ENCODE peak calls at places on chromosomes 16 and 17, in five cellular contexts. A, M, F, P and C are unnamed samples.

GRCh38 chr17:81385320-81386111 is 9.7 kb upstream of the BAHCC1 start:
- DNase-seq in A (no peak), M (no peak), F (no peak), P (no peak), C (no peak)

GRCh38 chr16:46690281-46691178 is 1.1 kb downstream of the ORC6 start:
- DNase-seq in A (no peak), M (no peak), F (no peak), P (peak), C (no peak)

GRCh38 chr17:77724876-77725615 is 233.5 kb upstream of the TNRC6C start:
- DNase-seq in A (no peak), M (no peak), F (no peak), P (no peak), C (peak)

GRCh38 chr16:84072014-84072413 is 29.4 kb upstream of the SLC38A8 start:
- DNase-seq in A (no peak), M (no peak), F (no peak), P (no peak), C (no peak)

GRCh38 chr16:6106061-6106460 is 1008.5 kb upstream of the EEF2KMT start:
- DNase-seq in A (no peak), M (no peak), F (no peak), P (no peak), C (no peak)

GRCh38 chr16:69329369-69330285 is 761 bp downstream of the PDF start:
- DNase-seq in A (no peak), M (no peak), F (peak), P (peak), C (no peak)

GRCh38 chr17:63275318-63275967 is 170.7 kb downstream of the CYB561 start:
- DNase-seq in A (no peak), M (no peak), F (peak), P (peak), C (no peak)

GRCh38 chr16:31351937-31352315 is 3.0 kb upstream of the ITGAX start:
- DNase-seq in A (no peak), M (no peak), F (peak), P (no peak), C (no peak)

GRCh38 chr16:84404324-84404723 is 36.0 kb downstream of the ATP2C2 start:
- DNase-seq in A (no peak), M (no peak), F (no peak), P (no peak), C (no peak)

DNA sequence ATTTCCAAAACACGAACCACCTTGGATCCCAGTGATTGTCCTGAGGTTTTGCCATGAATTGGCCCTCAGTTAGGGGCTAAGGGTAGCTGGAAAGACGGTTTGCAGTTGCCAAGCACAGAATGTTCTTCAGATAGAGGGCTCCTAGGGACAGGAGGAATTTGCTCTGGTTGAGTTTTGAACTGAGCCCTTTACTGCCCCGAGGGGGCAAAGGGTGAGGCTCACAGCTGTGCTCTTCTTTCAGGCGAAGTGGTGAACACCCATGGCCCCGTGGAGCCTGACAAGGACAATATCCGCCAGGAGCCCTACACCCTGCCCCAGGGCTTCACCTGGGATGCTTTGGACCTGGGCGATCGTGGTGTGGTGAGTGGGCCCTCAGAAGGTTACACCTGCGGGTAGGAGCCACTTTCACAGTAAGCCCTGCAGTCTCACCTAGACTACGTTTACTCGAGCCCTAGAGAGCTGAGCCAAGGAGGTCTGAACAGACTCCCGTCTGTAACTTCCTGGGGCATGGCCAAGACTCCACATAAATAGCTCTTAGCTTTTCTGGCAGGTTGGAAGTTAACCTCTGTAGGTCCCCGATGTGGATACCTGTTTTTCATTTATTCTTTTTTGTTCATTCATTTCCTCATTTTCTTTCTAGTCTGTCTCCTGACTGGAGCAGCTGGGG is 32.5 kb downstream of the NMT1 start:
- DNase-seq in A (no peak), M (no peak), F (peak), P (no peak), C (no peak)
- H2BK5ac ChIP-seq in A (no peak), M (no peak), F (no peak), P (peak), C (no peak)

DNA sequence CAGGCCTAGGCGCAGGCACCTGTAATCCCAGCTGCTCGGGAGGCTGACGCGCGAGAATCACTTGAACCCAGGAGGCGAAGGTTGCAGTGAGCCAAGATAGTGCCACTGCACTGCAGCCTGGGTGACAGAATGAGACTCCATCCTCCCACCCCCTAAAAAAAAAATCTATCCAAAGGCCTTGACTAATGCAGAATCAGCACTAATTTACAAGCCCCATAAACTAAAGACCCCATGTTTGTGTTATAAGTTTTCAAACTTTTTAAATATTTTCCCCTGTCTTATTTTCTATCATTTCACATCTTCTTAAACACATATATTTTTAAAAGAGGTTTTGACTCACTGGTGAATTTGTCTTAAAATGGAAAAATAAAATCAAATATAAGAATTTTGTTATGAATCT is 713.1 kb downstream of the WWOX start:
- DNase-seq in A (no peak), M (no peak), F (no peak), P (no peak), C (no peak)
- H2BK12ac ChIP-seq in A (no peak), M (no peak), F (no peak), P (no peak), C (no peak)

GRCh38 chr16:1378804-1379053 is 27.0 kb downstream of the GNPTG start:
- DNase-seq in A (no peak), M (no peak), F (no peak), P (no peak), C (no peak)

GRCh38 chr16:1379054-1379862 is 27.5 kb downstream of the GNPTG start:
- DNase-seq in A (peak), M (no peak), F (peak), P (peak), C (no peak)

GRCh38 chr16:1379863-1380174 is 28.1 kb downstream of the GNPTG start:
- DNase-seq in A (no peak), M (no peak), F (peak), P (no peak), C (peak)

GRCh38 chr16:1377406-1378010 is 25.8 kb downstream of the GNPTG start:
- DNase-seq in A (no peak), M (no peak), F (no peak), P (no peak), C (no peak)

DNA sequence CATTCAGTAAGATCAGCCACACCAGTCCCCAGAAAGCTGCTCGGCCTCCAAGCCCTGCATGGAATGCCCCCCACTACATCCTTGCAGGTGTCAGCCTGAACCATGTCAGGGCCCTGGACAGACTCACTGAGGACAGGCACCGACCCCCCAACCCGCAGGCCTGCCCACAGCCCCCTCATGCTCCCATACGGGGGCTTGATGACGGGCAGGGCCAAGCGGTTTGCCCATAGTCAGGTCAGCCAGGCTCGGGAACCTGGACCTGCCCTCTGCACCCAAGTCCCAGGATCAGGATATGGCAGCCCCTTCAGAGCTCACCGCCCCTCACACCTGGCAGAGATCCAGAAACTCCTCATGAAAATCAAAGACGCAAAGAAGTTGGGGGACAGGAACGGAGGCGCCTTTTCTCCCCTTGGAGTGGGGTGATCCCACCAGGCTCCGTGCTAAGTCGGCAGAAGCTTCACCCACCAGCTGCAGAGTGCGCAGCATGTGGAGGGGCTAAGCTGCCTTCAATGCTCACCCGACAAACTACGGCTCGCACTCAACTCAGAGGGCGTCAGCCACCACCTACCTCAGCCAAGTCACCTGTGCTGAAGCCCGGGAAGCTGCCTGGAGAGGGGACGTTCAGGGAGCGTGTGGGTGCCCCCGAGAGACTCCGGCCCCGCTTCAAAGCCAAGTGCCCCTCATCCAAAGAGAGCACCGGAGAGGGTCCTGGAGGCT is 26.5 kb downstream of the GNPTG start:
- DNase-seq in A (no peak), M (no peak), F (no peak), P (no peak), C (no peak)
- H4K8ac ChIP-seq in A (no peak), M (peak), F (peak), P (peak), C (no peak)

GRCh38 chr17:80294210-80294609 is 33.6 kb downstream of the RNF213 start:
- DNase-seq in A (no peak), M (no peak), F (peak), P (no peak), C (no peak)

GRCh38 chr17:80291691-80292487 is 31.2 kb downstream of the RNF213 start:
- DNase-seq in A (no peak), M (no peak), F (no peak), P (no peak), C (no peak)

GRCh38 chr17:80291260-80291659 is 30.6 kb downstream of the RNF213 start:
- DNase-seq in A (no peak), M (no peak), F (peak), P (no peak), C (no peak)

GRCh38 chr17:80294653-80295052 is 34.0 kb downstream of the RNF213 start:
- DNase-seq in A (no peak), M (no peak), F (no peak), P (no peak), C (no peak)

GRCh38 chr17:80292557-80292956 is 31.9 kb downstream of the RNF213 start:
- DNase-seq in A (no peak), M (no peak), F (no peak), P (peak), C (no peak)
- H2BK5ac ChIP-seq in A (no peak), M (no peak), F (no peak), P (no peak), C (no peak)

DNA sequence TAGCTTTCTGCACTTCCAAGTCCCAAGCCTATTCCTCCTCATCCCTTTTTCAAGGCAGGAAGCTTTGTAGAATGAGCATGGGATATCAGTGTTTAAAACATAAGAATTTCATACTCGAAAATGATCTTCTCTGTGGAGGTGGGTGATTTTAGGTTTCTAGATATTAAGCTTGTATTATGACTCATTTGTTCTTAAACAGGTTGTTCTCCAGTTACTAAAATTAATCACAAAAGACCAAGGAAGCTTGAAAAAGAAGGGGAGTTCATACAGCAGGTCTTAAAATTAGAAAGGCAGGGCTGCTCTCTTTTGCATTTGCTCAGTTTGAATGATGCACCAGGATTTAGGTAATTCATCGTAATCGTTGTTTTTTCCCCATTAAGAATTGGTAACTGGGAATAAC is 208.7 kb downstream of the PRKCA start:
- DNase-seq in A (no peak), M (no peak), F (no peak), P (no peak), C (no peak)
- H2BK12ac ChIP-seq in A (no peak), M (no peak), F (no peak), P (no peak), C (no peak)

DNA sequence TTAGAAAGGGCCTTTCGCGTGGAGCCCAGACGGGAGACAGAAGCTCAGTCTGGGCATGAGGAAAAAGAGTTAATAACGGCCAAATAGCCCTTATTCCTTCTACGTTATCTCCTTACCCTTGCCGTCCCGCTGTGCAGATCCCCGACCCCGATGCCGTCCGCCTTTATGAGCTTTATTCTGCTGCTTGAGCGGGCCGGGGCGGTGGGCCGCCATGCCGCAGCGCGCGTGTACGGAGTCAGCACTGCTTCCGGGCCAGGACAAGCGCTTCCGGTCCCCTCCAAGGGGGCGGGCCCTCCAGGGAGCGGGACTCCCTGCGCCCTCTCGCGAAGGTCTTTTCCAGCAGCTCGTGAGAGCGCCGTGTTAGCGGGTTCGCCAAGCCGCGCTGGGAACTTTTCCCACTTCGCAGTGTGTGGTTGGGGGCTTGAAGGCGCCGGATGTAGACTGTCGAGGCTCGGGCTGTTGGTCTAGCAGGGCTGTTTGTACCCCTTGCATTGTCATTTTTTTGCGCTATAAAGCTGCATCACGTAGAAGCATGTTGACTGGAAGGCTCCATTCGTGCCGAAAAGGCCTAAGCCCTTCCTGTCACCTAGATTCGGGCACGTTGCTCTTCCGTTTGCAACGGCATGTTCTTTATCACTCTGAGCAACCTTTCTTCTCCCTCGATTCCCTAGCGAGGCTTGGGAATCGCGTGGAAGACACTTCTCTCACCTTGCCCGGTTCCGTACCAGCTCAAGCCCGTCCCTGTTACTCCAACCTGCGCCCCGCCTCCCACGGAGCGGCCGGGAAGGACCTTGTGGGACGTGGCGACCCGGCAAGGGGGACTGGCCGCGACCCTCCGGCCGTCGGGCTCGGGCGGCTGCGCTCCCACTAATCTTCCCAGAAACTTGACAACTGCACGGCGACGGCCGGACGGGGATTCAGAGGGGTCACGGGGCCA is at the start of gene TSR1:
- DNase-seq in A (peak), M (peak), F (peak), P (peak), C (peak)
- H4K8ac ChIP-seq in A (no peak), M (peak), F (peak), P (peak), C (no peak)

DNA sequence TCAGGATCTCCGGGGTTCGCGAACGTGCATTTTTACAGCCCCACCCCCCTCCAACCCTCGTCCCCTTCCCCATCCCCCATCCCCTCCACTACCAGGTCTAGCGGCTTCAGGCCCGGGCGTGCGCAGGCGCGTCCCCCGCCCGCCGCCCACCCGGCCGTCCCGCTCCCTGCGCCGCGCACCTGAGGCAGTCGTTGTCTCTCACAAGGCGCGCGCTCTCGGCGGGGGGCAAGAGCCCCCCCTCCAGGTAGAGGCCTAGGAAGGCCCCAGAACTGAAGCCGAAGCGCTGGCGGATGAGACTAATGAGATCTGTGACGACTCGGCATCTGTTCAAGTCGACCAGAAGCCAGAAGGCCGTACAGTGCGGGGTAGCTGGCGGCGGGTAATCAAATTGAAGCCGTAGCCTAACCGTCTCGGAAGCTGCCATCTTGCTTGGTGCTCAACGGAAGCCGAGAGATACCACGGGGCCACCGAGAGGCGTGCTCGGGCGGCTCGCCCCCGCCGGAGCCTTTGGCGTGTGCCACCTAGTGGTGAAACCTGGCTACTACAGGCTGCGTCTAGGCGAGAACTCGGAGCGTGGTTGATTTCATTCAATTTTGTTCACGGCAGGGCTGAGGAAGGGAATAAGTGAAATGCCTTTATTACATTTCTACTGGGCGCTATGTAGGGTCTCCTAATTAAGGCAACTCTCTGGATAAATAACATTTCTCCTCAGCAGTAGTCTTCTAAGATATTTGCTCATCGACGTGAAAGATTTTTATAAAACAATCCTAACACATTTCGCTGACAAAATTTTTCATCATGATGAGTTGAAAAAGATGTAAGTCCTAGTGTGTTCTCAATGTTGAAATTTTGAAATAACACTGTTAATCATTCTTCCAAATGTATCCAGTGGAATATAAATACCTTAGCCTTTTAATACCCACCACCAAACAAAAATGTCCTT is at the start of gene COIL:
- DNase-seq in A (peak), M (peak), F (peak), P (peak), C (peak)
- H2BK5ac ChIP-seq in A (peak), M (peak), F (peak), P (peak), C (no peak)

GRCh38 chr16:9739301-9739700 is 442.9 kb downstream of the GRIN2A start:
- DNase-seq in A (no peak), M (no peak), F (peak), P (no peak), C (no peak)
- H2BK12ac ChIP-seq in A (no peak), M (no peak), F (no peak), P (no peak), C (no peak)